ENCODE peak calls at places on chromosomes 3 and 15, in ten cellular contexts. One of them, this sample, is unnamed.
A peak's percentile ranks its signal among the peaks of the same experiment; 100 is the strongest.

GRCh38 chr3:51998774-51999173 is 3.1 kb upstream of the RPL29 start:
- DNase-seq in neural crest cell: no peak
- DNase-seq in heart left ventricle: no peak
- DNase-seq in lung: no peak
- DNase-seq in Panc1: no peak
- DNase-seq in stomach: no peak
- DNase-seq in psoas muscle: no peak
- DNase-seq in AG09309: no peak
- DNase-seq in bronchial epithelial cell: no peak
- DNase-seq in SK-N-SH: no peak
- DNase-seq in this sample: no peak

GRCh38 chr3:197154-197855 is 742 bp downstream of the CHL1 start:
- DNase-seq in neural crest cell: peak; percentile 13
- DNase-seq in heart left ventricle: peak; percentile 27
- DNase-seq in lung: no peak
- DNase-seq in Panc1: no peak
- DNase-seq in stomach: no peak
- DNase-seq in psoas muscle: peak; percentile 24
- DNase-seq in AG09309: no peak
- DNase-seq in bronchial epithelial cell: no peak
- DNase-seq in SK-N-SH: peak; percentile 80
- DNase-seq in this sample: no peak

GRCh38 chr3:25380222-25380739 is 47.8 kb upstream of the RARB start:
- DNase-seq in neural crest cell: no peak
- DNase-seq in heart left ventricle: no peak
- DNase-seq in lung: no peak
- DNase-seq in Panc1: no peak
- DNase-seq in stomach: no peak
- DNase-seq in psoas muscle: no peak
- DNase-seq in AG09309: no peak
- DNase-seq in bronchial epithelial cell: no peak
- DNase-seq in SK-N-SH: no peak
- DNase-seq in this sample: peak; percentile 30

GRCh38 chr15:47756872-47757271 is 39.6 kb downstream of the SEMA6D start:
- DNase-seq in neural crest cell: no peak
- DNase-seq in heart left ventricle: peak; percentile 47
- DNase-seq in lung: no peak
- DNase-seq in Panc1: no peak
- DNase-seq in stomach: no peak
- DNase-seq in psoas muscle: peak; percentile 42
- DNase-seq in AG09309: peak; percentile 48
- DNase-seq in bronchial epithelial cell: peak; percentile 92
- DNase-seq in SK-N-SH: no peak
- DNase-seq in this sample: peak; percentile 45

GRCh38 chr3:32176989-32177701 is 61.3 kb upstream of the CMTM8 start:
- DNase-seq in neural crest cell: peak; percentile 65
- DNase-seq in heart left ventricle: no peak
- DNase-seq in lung: peak; percentile 49
- DNase-seq in Panc1: peak; percentile 68
- DNase-seq in stomach: peak; percentile 42
- DNase-seq in psoas muscle: no peak
- DNase-seq in AG09309: peak; percentile 10
- DNase-seq in bronchial epithelial cell: peak; percentile 78
- DNase-seq in SK-N-SH: peak; percentile 24
- DNase-seq in this sample: peak; percentile 3

GRCh38 chr3:158097571-158098553 is 8.4 kb downstream of the SHOX2 start:
- DNase-seq in neural crest cell: peak; percentile 47
- DNase-seq in heart left ventricle: peak; percentile 52
- DNase-seq in lung: peak; percentile 75
- DNase-seq in Panc1: no peak
- DNase-seq in stomach: peak; percentile 83
- DNase-seq in psoas muscle: peak; percentile 23
- DNase-seq in AG09309: no peak
- DNase-seq in bronchial epithelial cell: peak; percentile 69
- DNase-seq in SK-N-SH: no peak
- DNase-seq in this sample: no peak

GRCh38 chr3:55562672-55563071 is 75.6 kb upstream of the WNT5A start:
- DNase-seq in neural crest cell: no peak
- DNase-seq in heart left ventricle: no peak
- DNase-seq in lung: no peak
- DNase-seq in Panc1: no peak
- DNase-seq in stomach: no peak
- DNase-seq in psoas muscle: no peak
- DNase-seq in AG09309: no peak
- DNase-seq in bronchial epithelial cell: no peak
- DNase-seq in SK-N-SH: no peak
- DNase-seq in this sample: no peak

GRCh38 chr15:52505141-52505540 is 23.5 kb downstream of the MYO5A start:
- DNase-seq in neural crest cell: no peak
- DNase-seq in heart left ventricle: peak; percentile 29
- DNase-seq in lung: no peak
- DNase-seq in Panc1: no peak
- DNase-seq in stomach: no peak
- DNase-seq in psoas muscle: peak; percentile 38
- DNase-seq in AG09309: no peak
- DNase-seq in bronchial epithelial cell: peak; percentile 69
- DNase-seq in SK-N-SH: no peak
- DNase-seq in this sample: no peak

GRCh38 chr15:81166949-81167816 is 29.5 kb upstream of the IL16 start:
- DNase-seq in neural crest cell: no peak
- DNase-seq in heart left ventricle: no peak
- DNase-seq in lung: no peak
- DNase-seq in Panc1: no peak
- DNase-seq in stomach: no peak
- DNase-seq in psoas muscle: no peak
- DNase-seq in AG09309: no peak
- DNase-seq in bronchial epithelial cell: no peak
- DNase-seq in SK-N-SH: no peak
- DNase-seq in this sample: no peak

GRCh38 chr15:68442041-68442440 is 10.1 kb upstream of the ITGA11 start:
- DNase-seq in neural crest cell: no peak
- DNase-seq in heart left ventricle: no peak
- DNase-seq in lung: peak; percentile 27
- DNase-seq in Panc1: no peak
- DNase-seq in stomach: no peak
- DNase-seq in psoas muscle: no peak
- DNase-seq in AG09309: no peak
- DNase-seq in bronchial epithelial cell: no peak
- DNase-seq in SK-N-SH: no peak
- DNase-seq in this sample: no peak

GRCh38 chr15:31214158-31214863 is 112.3 kb upstream of the KLF13 start:
- DNase-seq in neural crest cell: no peak
- DNase-seq in heart left ventricle: no peak
- DNase-seq in lung: no peak
- DNase-seq in Panc1: no peak
- DNase-seq in stomach: no peak
- DNase-seq in psoas muscle: no peak
- DNase-seq in AG09309: no peak
- DNase-seq in bronchial epithelial cell: no peak
- DNase-seq in SK-N-SH: no peak
- DNase-seq in this sample: no peak

DNA sequence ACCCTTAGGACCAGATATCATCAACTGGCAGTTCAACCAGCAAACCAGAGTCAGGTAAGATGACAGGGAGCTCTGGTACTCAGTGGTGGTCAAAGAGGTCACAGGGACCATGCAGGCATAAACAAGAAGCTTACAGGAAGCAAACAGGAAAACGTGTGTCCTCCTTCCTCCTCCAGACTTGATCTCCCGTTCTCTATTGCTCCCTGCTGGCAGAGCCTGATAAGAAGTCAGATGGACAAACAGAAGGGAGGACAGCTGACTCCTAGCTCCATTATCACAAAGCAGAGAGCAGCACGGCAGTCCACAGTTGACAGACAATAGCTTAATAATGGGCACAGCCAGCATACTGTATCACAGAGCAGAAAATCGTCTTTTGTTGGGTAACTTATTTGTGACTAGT is 156.5 kb upstream of the SLC2A2 start:
- DNase-seq in neural crest cell: no peak
- DNase-seq in heart left ventricle: no peak
- DNase-seq in lung: no peak
- DNase-seq in Panc1: no peak
- DNase-seq in stomach: no peak
- DNase-seq in psoas muscle: no peak
- DNase-seq in AG09309: no peak
- DNase-seq in bronchial epithelial cell: no peak
- DNase-seq in SK-N-SH: no peak
- DNase-seq in this sample: no peak
- TF ChIP-seq CTCF in neural crest cell: peak; percentile 29
- TF ChIP-seq CTCF in heart left ventricle: no peak
- TF ChIP-seq CTCF in lung: no peak
- TF ChIP-seq CTCF in Panc1: peak; percentile 56
- TF ChIP-seq CTCF in stomach: no peak
- TF ChIP-seq CTCF in psoas muscle: no peak
- TF ChIP-seq CTCF in AG09309: peak; percentile 30
- TF ChIP-seq CTCF in bronchial epithelial cell: peak; percentile 15
- TF ChIP-seq CTCF in SK-N-SH: no peak
- TF ChIP-seq CTCF in this sample: peak; percentile 32

GRCh38 chr15:85307687-85308045 is 72.7 kb upstream of the AKAP13 start:
- DNase-seq in neural crest cell: no peak
- DNase-seq in heart left ventricle: no peak
- DNase-seq in lung: no peak
- DNase-seq in Panc1: no peak
- DNase-seq in stomach: no peak
- DNase-seq in psoas muscle: no peak
- DNase-seq in AG09309: no peak
- DNase-seq in bronchial epithelial cell: peak; percentile 9
- DNase-seq in SK-N-SH: no peak
- DNase-seq in this sample: no peak
- TF ChIP-seq CTCF in neural crest cell: no peak
- TF ChIP-seq CTCF in heart left ventricle: no peak
- TF ChIP-seq CTCF in lung: no peak
- TF ChIP-seq CTCF in Panc1: no peak
- TF ChIP-seq CTCF in stomach: no peak
- TF ChIP-seq CTCF in psoas muscle: no peak
- TF ChIP-seq CTCF in AG09309: no peak
- TF ChIP-seq CTCF in bronchial epithelial cell: no peak
- TF ChIP-seq CTCF in SK-N-SH: no peak
- TF ChIP-seq CTCF in this sample: no peak

GRCh38 chr15:23645379-23646164 is 2.1 kb downstream of the MAGEL2 start:
- DNase-seq in neural crest cell: peak; percentile 25
- DNase-seq in heart left ventricle: no peak
- DNase-seq in lung: no peak
- DNase-seq in Panc1: no peak
- DNase-seq in stomach: no peak
- DNase-seq in psoas muscle: no peak
- DNase-seq in AG09309: no peak
- DNase-seq in bronchial epithelial cell: no peak
- DNase-seq in SK-N-SH: peak; percentile 10
- DNase-seq in this sample: no peak

GRCh38 chr15:23646165-23647000 is 1.3 kb downstream of the MAGEL2 start:
- DNase-seq in neural crest cell: no peak
- DNase-seq in heart left ventricle: no peak
- DNase-seq in lung: no peak
- DNase-seq in Panc1: no peak
- DNase-seq in stomach: no peak
- DNase-seq in psoas muscle: no peak
- DNase-seq in AG09309: no peak
- DNase-seq in bronchial epithelial cell: no peak
- DNase-seq in SK-N-SH: peak; percentile 23
- DNase-seq in this sample: no peak

GRCh38 chr15:23647001-23647295 is 719 bp downstream of the MAGEL2 start:
- DNase-seq in neural crest cell: no peak
- DNase-seq in heart left ventricle: no peak
- DNase-seq in lung: no peak
- DNase-seq in Panc1: no peak
- DNase-seq in stomach: no peak
- DNase-seq in psoas muscle: no peak
- DNase-seq in AG09309: no peak
- DNase-seq in bronchial epithelial cell: no peak
- DNase-seq in SK-N-SH: no peak
- DNase-seq in this sample: no peak

GRCh38 chr15:23647421-23648375 is at the start of gene MAGEL2:
- DNase-seq in neural crest cell: peak; percentile 42
- DNase-seq in heart left ventricle: no peak
- DNase-seq in lung: no peak
- DNase-seq in Panc1: no peak
- DNase-seq in stomach: no peak
- DNase-seq in psoas muscle: no peak
- DNase-seq in AG09309: no peak
- DNase-seq in bronchial epithelial cell: no peak
- DNase-seq in SK-N-SH: peak; percentile 34
- DNase-seq in this sample: no peak

GRCh38 chr15:23648920-23649515 is 1.4 kb upstream of the MAGEL2 start:
- DNase-seq in neural crest cell: peak; percentile 59
- DNase-seq in heart left ventricle: no peak
- DNase-seq in lung: no peak
- DNase-seq in Panc1: no peak
- DNase-seq in stomach: peak; percentile 48
- DNase-seq in psoas muscle: no peak
- DNase-seq in AG09309: no peak
- DNase-seq in bronchial epithelial cell: no peak
- DNase-seq in SK-N-SH: peak; percentile 60
- DNase-seq in this sample: no peak
- TF ChIP-seq CTCF in neural crest cell: peak; percentile 73
- TF ChIP-seq CTCF in heart left ventricle: peak; percentile 39
- TF ChIP-seq CTCF in lung: no peak
- TF ChIP-seq CTCF in Panc1: peak; percentile 83
- TF ChIP-seq CTCF in stomach: no peak
- TF ChIP-seq CTCF in psoas muscle: peak; percentile 38
- TF ChIP-seq CTCF in AG09309: peak; percentile 43
- TF ChIP-seq CTCF in bronchial epithelial cell: peak; percentile 12
- TF ChIP-seq CTCF in SK-N-SH: peak; percentile 77
- TF ChIP-seq CTCF in this sample: peak; percentile 43

GRCh38 chr15:45279024-45279697 is 27.1 kb downstream of the SLC28A2 start:
- DNase-seq in neural crest cell: peak; percentile 93
- DNase-seq in heart left ventricle: peak; percentile 99
- DNase-seq in lung: peak; percentile 97
- DNase-seq in Panc1: peak; percentile 97
- DNase-seq in stomach: peak; percentile 98
- DNase-seq in psoas muscle: peak; percentile 97
- DNase-seq in AG09309: peak; percentile 87
- DNase-seq in bronchial epithelial cell: peak; percentile 96
- DNase-seq in SK-N-SH: peak; percentile 97
- DNase-seq in this sample: peak; percentile 89

GRCh38 chr15:45274636-45275035 is 22.6 kb downstream of the SLC28A2 start:
- DNase-seq in neural crest cell: no peak
- DNase-seq in heart left ventricle: no peak
- DNase-seq in lung: no peak
- DNase-seq in Panc1: no peak
- DNase-seq in stomach: no peak
- DNase-seq in psoas muscle: no peak
- DNase-seq in AG09309: no peak
- DNase-seq in bronchial epithelial cell: no peak
- DNase-seq in SK-N-SH: no peak
- DNase-seq in this sample: no peak

DNA sequence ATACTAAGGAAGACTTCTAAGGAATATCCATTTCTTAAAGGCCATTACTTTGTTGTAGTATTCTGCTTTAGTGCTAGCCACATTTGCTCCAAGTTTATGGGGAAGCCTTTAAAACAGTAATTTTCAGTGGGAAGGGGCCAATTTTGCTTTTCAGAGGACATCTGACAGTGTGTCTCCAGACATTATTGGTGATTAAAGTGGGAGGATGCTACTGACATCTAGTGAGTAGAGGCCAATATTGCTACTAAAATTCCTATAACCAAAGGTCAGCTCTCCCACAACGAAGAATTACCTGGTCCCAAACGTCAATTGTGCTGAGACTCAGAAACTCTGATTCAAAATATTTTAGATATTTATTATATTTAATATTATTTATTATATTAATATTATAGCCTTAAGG is 24.8 kb downstream of the SLC28A2 start:
- DNase-seq in neural crest cell: no peak
- DNase-seq in heart left ventricle: no peak
- DNase-seq in lung: no peak
- DNase-seq in Panc1: no peak
- DNase-seq in stomach: no peak
- DNase-seq in psoas muscle: no peak
- DNase-seq in AG09309: peak; percentile 13
- DNase-seq in bronchial epithelial cell: peak; percentile 43
- DNase-seq in SK-N-SH: peak; percentile 55
- DNase-seq in this sample: peak; percentile 2
- TF ChIP-seq CTCF in neural crest cell: peak; percentile 52
- TF ChIP-seq CTCF in heart left ventricle: peak; percentile 57
- TF ChIP-seq CTCF in lung: peak; percentile 50
- TF ChIP-seq CTCF in Panc1: peak; percentile 64
- TF ChIP-seq CTCF in stomach: no peak
- TF ChIP-seq CTCF in psoas muscle: peak; percentile 50
- TF ChIP-seq CTCF in AG09309: peak; percentile 55
- TF ChIP-seq CTCF in bronchial epithelial cell: peak; percentile 50
- TF ChIP-seq CTCF in SK-N-SH: peak; percentile 58
- TF ChIP-seq CTCF in this sample: peak; percentile 39

This sample was measured in AG09319.